ENCODE peak calls at places on chromosomes 16 and 17, in six cellular contexts. One of them, this sample, is unnamed.

GRCh38 chr17:33267279-33267790 is 25.8 kb downstream of the ASIC2 start:
- DNase-seq in right cardiac atrium: no peak
- DNase-seq in WERI-Rb-1: no peak
- DNase-seq in CD4-positive, CD25-positive, alpha-beta regulatory T cell: no peak
- DNase-seq in right lobe of liver: no peak
- DNase-seq in CD8-positive, alpha-beta T cell: no peak
- DNase-seq in this sample: no peak

GRCh38 chr16:50878536-50878935 is 136.7 kb downstream of the CYLD start:
- DNase-seq in right lobe of liver: no peak
- DNase-seq in CD8-positive, alpha-beta T cell: no peak
- DNase-seq in WERI-Rb-1: peak; percentile 35
- DNase-seq in right cardiac atrium: no peak
- DNase-seq in CD4-positive, CD25-positive, alpha-beta regulatory T cell: no peak
- DNase-seq in this sample: no peak

GRCh38 chr16:67674851-67675578 is 8.4 kb downstream of the C16orf86 start:
- DNase-seq in CD8-positive, alpha-beta T cell: no peak
- DNase-seq in right lobe of liver: peak; percentile 73
- DNase-seq in right cardiac atrium: no peak
- DNase-seq in CD4-positive, CD25-positive, alpha-beta regulatory T cell: no peak
- DNase-seq in WERI-Rb-1: no peak
- DNase-seq in this sample: no peak

GRCh38 chr16:78307824-78308528 is 208.5 kb downstream of the WWOX start:
- DNase-seq in WERI-Rb-1: no peak
- DNase-seq in CD8-positive, alpha-beta T cell: no peak
- DNase-seq in CD4-positive, CD25-positive, alpha-beta regulatory T cell: no peak
- DNase-seq in right cardiac atrium: no peak
- DNase-seq in right lobe of liver: no peak
- DNase-seq in this sample: no peak

GRCh38 chr16:89365044-89365467 is 125.3 kb downstream of the ANKRD11 start:
- DNase-seq in CD8-positive, alpha-beta T cell: no peak
- DNase-seq in right lobe of liver: no peak
- DNase-seq in CD4-positive, CD25-positive, alpha-beta regulatory T cell: no peak
- DNase-seq in WERI-Rb-1: no peak
- DNase-seq in right cardiac atrium: no peak
- DNase-seq in this sample: no peak

GRCh38 chr16:53745753-53746258 is 41.9 kb downstream of the FTO start:
- DNase-seq in right lobe of liver: no peak
- DNase-seq in WERI-Rb-1: no peak
- DNase-seq in CD4-positive, CD25-positive, alpha-beta regulatory T cell: no peak
- DNase-seq in CD8-positive, alpha-beta T cell: no peak
- DNase-seq in right cardiac atrium: no peak
- DNase-seq in this sample: no peak

GRCh38 chr17:61695779-61696337 is 104.8 kb upstream of the NACA2 start:
- DNase-seq in right lobe of liver: no peak
- DNase-seq in WERI-Rb-1: no peak
- DNase-seq in CD4-positive, CD25-positive, alpha-beta regulatory T cell: no peak
- DNase-seq in right cardiac atrium: no peak
- DNase-seq in CD8-positive, alpha-beta T cell: no peak
- DNase-seq in this sample: no peak

GRCh38 chr17:30964878-30965277 is 6.0 kb upstream of the RNF135 start:
- DNase-seq in CD8-positive, alpha-beta T cell: no peak
- DNase-seq in right lobe of liver: no peak
- DNase-seq in CD4-positive, CD25-positive, alpha-beta regulatory T cell: no peak
- DNase-seq in right cardiac atrium: no peak
- DNase-seq in WERI-Rb-1: no peak
- DNase-seq in this sample: no peak

GRCh38 chr17:49076575-49077384 is 55.8 kb upstream of the B4GALNT2 start:
- DNase-seq in WERI-Rb-1: no peak
- DNase-seq in right cardiac atrium: no peak
- DNase-seq in right lobe of liver: no peak
- DNase-seq in CD8-positive, alpha-beta T cell: no peak
- DNase-seq in CD4-positive, CD25-positive, alpha-beta regulatory T cell: no peak
- DNase-seq in this sample: no peak

GRCh38 chr16:89898201-89898967 is 20.3 kb upstream of the MC1R start:
- DNase-seq in WERI-Rb-1: no peak
- DNase-seq in CD8-positive, alpha-beta T cell: no peak
- DNase-seq in CD4-positive, CD25-positive, alpha-beta regulatory T cell: no peak
- DNase-seq in right cardiac atrium: no peak
- DNase-seq in right lobe of liver: no peak
- DNase-seq in this sample: no peak

GRCh38 chr16:2237076-2237551 is 870 bp downstream of the DNASE1L2 start:
- DNase-seq in WERI-Rb-1: no peak
- DNase-seq in right cardiac atrium: no peak
- DNase-seq in CD8-positive, alpha-beta T cell: no peak
- DNase-seq in CD4-positive, CD25-positive, alpha-beta regulatory T cell: no peak
- DNase-seq in right lobe of liver: peak; percentile 53
- DNase-seq in this sample: no peak

GRCh38 chr16:80824623-80825364 is 20.4 kb upstream of the CDYL2 start:
- DNase-seq in right cardiac atrium: no peak
- DNase-seq in right lobe of liver: no peak
- DNase-seq in WERI-Rb-1: no peak
- DNase-seq in CD4-positive, CD25-positive, alpha-beta regulatory T cell: peak; percentile 46
- DNase-seq in CD8-positive, alpha-beta T cell: peak; percentile 23
- DNase-seq in this sample: no peak

GRCh38 chr16:7597677-7598076 is 265.0 kb downstream of the RBFOX1 start:
- DNase-seq in right cardiac atrium: no peak
- DNase-seq in CD4-positive, CD25-positive, alpha-beta regulatory T cell: no peak
- DNase-seq in WERI-Rb-1: no peak
- DNase-seq in right lobe of liver: no peak
- DNase-seq in CD8-positive, alpha-beta T cell: no peak
- DNase-seq in this sample: no peak

GRCh38 chr17:57832711-57833596 is 16.9 kb downstream of the MRPS23 start:
- DNase-seq in CD8-positive, alpha-beta T cell: peak; percentile 70
- DNase-seq in right cardiac atrium: peak; percentile 74
- DNase-seq in CD4-positive, CD25-positive, alpha-beta regulatory T cell: peak; percentile 64
- DNase-seq in WERI-Rb-1: peak; percentile 83
- DNase-seq in right lobe of liver: no peak
- DNase-seq in this sample: peak; percentile 62

GRCh38 chr16:72673118-72673517 is 374.8 kb downstream of the ZFHX3 start:
- DNase-seq in CD4-positive, CD25-positive, alpha-beta regulatory T cell: no peak
- DNase-seq in right cardiac atrium: no peak
- DNase-seq in right lobe of liver: no peak
- DNase-seq in CD8-positive, alpha-beta T cell: no peak
- DNase-seq in WERI-Rb-1: no peak
- DNase-seq in this sample: no peak

GRCh38 chr16:81494434-81494806 is 49.8 kb downstream of the CMIP start:
- DNase-seq in right lobe of liver: peak; percentile 47
- DNase-seq in CD4-positive, CD25-positive, alpha-beta regulatory T cell: no peak
- DNase-seq in right cardiac atrium: no peak
- DNase-seq in CD8-positive, alpha-beta T cell: no peak
- DNase-seq in WERI-Rb-1: no peak
- DNase-seq in this sample: no peak

GRCh38 chr16:1899641-1900451 is 18.4 kb downstream of the HS3ST6 start:
- DNase-seq in CD4-positive, CD25-positive, alpha-beta regulatory T cell: no peak
- DNase-seq in WERI-Rb-1: no peak
- DNase-seq in CD8-positive, alpha-beta T cell: no peak
- DNase-seq in right lobe of liver: no peak
- DNase-seq in right cardiac atrium: no peak
- DNase-seq in this sample: no peak

GRCh38 chr17:18009609-18010420 is 29.2 kb downstream of the ATPAF2 start:
- DNase-seq in CD8-positive, alpha-beta T cell: no peak
- DNase-seq in right lobe of liver: no peak
- DNase-seq in CD4-positive, CD25-positive, alpha-beta regulatory T cell: no peak
- DNase-seq in right cardiac atrium: no peak
- DNase-seq in WERI-Rb-1: no peak
- DNase-seq in this sample: no peak

GRCh38 chr17:31663576-31663975 is 195.5 kb downstream of the COPRS start:
- DNase-seq in right cardiac atrium: no peak
- DNase-seq in right lobe of liver: no peak
- DNase-seq in CD4-positive, CD25-positive, alpha-beta regulatory T cell: no peak
- DNase-seq in CD8-positive, alpha-beta T cell: no peak
- DNase-seq in WERI-Rb-1: no peak
- DNase-seq in this sample: no peak

GRCh38 chr16:46859719-46860152 is 24.4 kb upstream of the GPT2 start:
- DNase-seq in CD8-positive, alpha-beta T cell: no peak
- DNase-seq in CD4-positive, CD25-positive, alpha-beta regulatory T cell: no peak
- DNase-seq in WERI-Rb-1: no peak
- DNase-seq in right lobe of liver: no peak
- DNase-seq in right cardiac atrium: no peak
- DNase-seq in this sample: no peak

GRCh38 chr17:8862213-8863056 is 5.0 kb downstream of the PIK3R6 start:
- DNase-seq in right cardiac atrium: no peak
- DNase-seq in right lobe of liver: no peak
- DNase-seq in CD8-positive, alpha-beta T cell: no peak
- DNase-seq in WERI-Rb-1: no peak
- DNase-seq in CD4-positive, CD25-positive, alpha-beta regulatory T cell: no peak
- DNase-seq in this sample: no peak

GRCh38 chr17:43543771-43544575 is 2.2 kb downstream of the ETV4 start:
- DNase-seq in CD4-positive, CD25-positive, alpha-beta regulatory T cell: no peak
- DNase-seq in right cardiac atrium: no peak
- DNase-seq in WERI-Rb-1: no peak
- DNase-seq in right lobe of liver: no peak
- DNase-seq in CD8-positive, alpha-beta T cell: no peak
- DNase-seq in this sample: no peak
- H3K4me3 ChIP-seq in CD4-positive, CD25-positive, alpha-beta regulatory T cell: no peak overlapping the region
- H3K4me3 ChIP-seq in right cardiac atrium: no peak overlapping the region
- H3K4me3 ChIP-seq in WERI-Rb-1: no peak overlapping the region
- H3K4me3 ChIP-seq in right lobe of liver: no peak overlapping the region
- H3K4me3 ChIP-seq in CD8-positive, alpha-beta T cell: no peak overlapping the region
- H3K4me3 ChIP-seq in this sample: no peak overlapping the region

DNA sequence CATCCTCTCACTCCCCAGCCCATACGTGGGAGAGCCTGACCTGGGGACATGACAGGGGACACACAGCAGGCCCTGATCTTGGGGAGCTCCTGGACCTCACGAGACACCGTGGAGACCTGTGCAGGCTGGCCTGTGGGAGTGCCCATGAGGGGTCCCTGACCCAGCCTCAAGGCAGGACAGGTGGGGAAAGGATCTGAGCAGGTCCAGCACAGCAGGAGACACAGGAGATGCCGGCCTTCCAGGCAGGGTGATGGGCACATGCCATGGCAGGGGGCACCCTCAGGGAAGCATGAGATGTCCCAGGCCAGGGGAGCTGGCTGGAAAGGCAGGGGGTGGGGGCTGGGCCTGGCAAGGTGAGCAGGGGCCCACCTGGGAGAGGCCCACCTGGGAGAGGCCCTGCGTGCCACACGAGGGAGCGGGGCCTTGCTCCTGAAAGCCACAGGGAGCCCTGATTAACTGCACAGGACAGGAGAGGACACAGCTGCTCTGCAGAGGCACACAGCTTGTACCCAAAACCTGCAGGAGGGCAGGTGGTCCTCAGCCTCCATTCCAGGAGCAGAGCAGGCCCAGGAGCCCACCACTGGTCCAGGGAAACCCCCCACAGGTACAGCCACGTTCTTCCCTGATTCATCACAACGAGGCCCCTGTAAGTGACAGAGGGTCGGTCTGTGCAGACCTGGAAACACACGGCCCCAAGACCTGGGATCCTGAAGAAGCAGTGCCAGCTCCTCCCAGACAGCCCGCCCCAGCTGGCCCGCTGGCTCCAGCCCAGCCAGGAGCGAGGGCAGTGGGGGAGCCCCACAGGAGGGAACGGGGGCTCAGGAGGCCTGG is 26.6 kb upstream of the KRT17 start:
- DNase-seq in right cardiac atrium: no peak
- DNase-seq in right lobe of liver: no peak
- DNase-seq in CD4-positive, CD25-positive, alpha-beta regulatory T cell: no peak
- DNase-seq in CD8-positive, alpha-beta T cell: no peak
- DNase-seq in WERI-Rb-1: no peak
- DNase-seq in this sample: no peak
- H3K27ac ChIP-seq in right cardiac atrium: no peak overlapping the region
- H3K27ac ChIP-seq in right lobe of liver: no peak overlapping the region
- H3K27ac ChIP-seq in CD4-positive, CD25-positive, alpha-beta regulatory T cell: no peak overlapping the region
- H3K27ac ChIP-seq in CD8-positive, alpha-beta T cell: no peak overlapping the region
- H3K27ac ChIP-seq in WERI-Rb-1: no peak overlapping the region
- H3K27ac ChIP-seq in this sample: no peak overlapping the region

DNA sequence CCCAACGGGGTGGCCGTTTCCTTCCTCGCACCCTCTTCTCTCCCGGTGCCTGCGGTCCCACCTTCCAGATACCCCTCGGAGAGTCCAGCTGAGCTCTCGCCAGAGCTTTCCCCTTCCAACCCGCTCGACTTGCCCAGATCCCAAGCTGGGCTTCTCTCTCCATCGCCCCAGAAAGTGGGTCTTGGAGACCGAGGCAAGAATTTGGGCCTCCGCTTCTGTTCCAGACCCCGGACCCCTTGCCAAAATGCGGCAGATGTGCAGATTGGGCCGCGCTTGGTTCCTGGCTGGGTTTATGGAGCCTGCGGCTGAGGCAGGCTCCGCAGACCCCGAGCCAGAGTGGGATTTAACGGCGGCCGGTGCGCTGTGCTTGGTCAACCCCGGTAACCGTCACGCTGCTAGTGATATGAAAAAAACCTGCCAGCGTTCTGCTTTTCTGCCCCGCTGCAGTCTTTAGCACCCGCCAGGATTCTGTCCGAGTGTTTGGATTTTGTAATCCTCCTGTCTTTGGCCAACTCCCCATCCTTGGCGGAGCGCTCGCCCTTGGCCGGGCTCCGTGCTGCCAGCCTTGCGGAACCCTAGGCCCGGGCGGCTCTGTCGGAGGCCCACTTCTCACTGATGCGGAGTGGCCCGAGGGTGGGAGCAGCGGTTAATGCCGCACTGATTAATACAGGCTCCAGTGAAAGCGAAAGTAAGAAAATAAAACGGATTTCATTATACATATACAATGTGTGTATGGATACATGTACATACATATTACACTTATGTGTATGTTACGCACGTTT is 754 bp upstream of the SLFN11 start:
- DNase-seq in WERI-Rb-1: no peak
- DNase-seq in CD8-positive, alpha-beta T cell: peak; percentile 39
- DNase-seq in right lobe of liver: peak; percentile 72
- DNase-seq in right cardiac atrium: peak; percentile 72
- DNase-seq in CD4-positive, CD25-positive, alpha-beta regulatory T cell: peak; percentile 59
- DNase-seq in this sample: peak; percentile 62
- H3K27me3 ChIP-seq in WERI-Rb-1: peaks cover 80% of the 10 kb centered on the region
- H3K27me3 ChIP-seq in CD8-positive, alpha-beta T cell: no peaks in the 10 kb centered on the region
- H3K27me3 ChIP-seq in right lobe of liver: no peaks in the 10 kb centered on the region
- H3K27me3 ChIP-seq in right cardiac atrium: no peaks in the 10 kb centered on the region
- H3K27me3 ChIP-seq in CD4-positive, CD25-positive, alpha-beta regulatory T cell: no peaks in the 10 kb centered on the region
- H3K27me3 ChIP-seq in this sample: no peaks in the 10 kb centered on the region

DNA sequence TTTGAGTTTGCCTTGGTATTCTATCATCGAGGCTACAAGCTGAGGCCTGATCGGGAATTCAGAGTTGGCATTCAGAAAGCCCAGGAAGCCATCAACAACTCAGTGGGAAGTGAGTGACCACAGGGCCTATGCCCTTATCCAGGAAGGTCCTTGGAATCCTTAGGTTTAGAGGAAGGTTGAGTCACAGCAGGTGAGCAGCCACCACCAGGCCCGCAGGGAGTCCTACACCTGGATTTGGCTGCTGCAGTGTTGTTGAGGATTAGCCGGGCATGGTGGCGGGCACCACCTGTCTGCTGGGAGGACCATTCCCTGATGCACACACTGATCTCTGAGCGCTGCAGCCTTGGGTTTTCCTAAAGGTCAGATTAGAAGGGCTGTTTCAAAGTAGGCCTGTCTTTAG is 5.2 kb downstream of the ODAD4 start:
- DNase-seq in CD4-positive, CD25-positive, alpha-beta regulatory T cell: no peak
- DNase-seq in right lobe of liver: no peak
- DNase-seq in right cardiac atrium: no peak
- DNase-seq in WERI-Rb-1: peak; percentile 31
- DNase-seq in CD8-positive, alpha-beta T cell: no peak
- DNase-seq in this sample: no peak
- H3K4me3 ChIP-seq in CD4-positive, CD25-positive, alpha-beta regulatory T cell: no peak overlapping the region
- H3K4me3 ChIP-seq in right lobe of liver: no peak overlapping the region
- H3K4me3 ChIP-seq in right cardiac atrium: no peak overlapping the region
- H3K4me3 ChIP-seq in WERI-Rb-1: no peak overlapping the region
- H3K4me3 ChIP-seq in CD8-positive, alpha-beta T cell: no peak overlapping the region
- H3K4me3 ChIP-seq in this sample: no peak overlapping the region

This sample was measured in naive thymus-derived CD4-positive, alpha-beta T cell.